ENCODE peak calls at places on chromosomes 11 and 22, in four cellular contexts. One of them, this sample, is unnamed.

GRCh38 chr11:13183094-13183825 is 94.3 kb upstream of the BMAL1 start:
- DNase-seq in K562: peak
- DNase-seq in H1: no peak
- DNase-seq in GM12878: no peak
- DNase-seq in this sample: peak

GRCh38 chr11:6431861-6432260 is 8.9 kb downstream of the HPX start:
- DNase-seq in K562: no peak
- DNase-seq in H1: no peak
- DNase-seq in GM12878: no peak
- DNase-seq in this sample: no peak

GRCh38 chr11:13465909-13466371 is 2.9 kb upstream of the BTBD10 start:
- DNase-seq in K562: peak
- DNase-seq in H1: no peak
- DNase-seq in GM12878: no peak
- DNase-seq in this sample: peak

GRCh38 chr11:35287491-35287890 is 131.9 kb downstream of the SLC1A2 start:
- DNase-seq in K562: no peak
- DNase-seq in H1: no peak
- DNase-seq in GM12878: no peak
- DNase-seq in this sample: no peak

GRCh38 chr11:126874276-126874675 is 126.3 kb downstream of the KIRREL3 start:
- DNase-seq in K562: no peak
- DNase-seq in H1: no peak
- DNase-seq in GM12878: no peak
- DNase-seq in this sample: no peak

GRCh38 chr11:64620286-64620962 is 29.4 kb downstream of the SLC22A12 start:
- DNase-seq in K562: no peak
- DNase-seq in H1: no peak
- DNase-seq in GM12878: no peak
- DNase-seq in this sample: peak

GRCh38 chr11:34963351-34963750 is 46.9 kb downstream of the PDHX start:
- DNase-seq in K562: no peak
- DNase-seq in H1: no peak
- DNase-seq in GM12878: no peak
- DNase-seq in this sample: no peak

GRCh38 chr11:118311518-118311917 is 7.0 kb downstream of the CD3E start:
- DNase-seq in K562: peak
- DNase-seq in H1: no peak
- DNase-seq in GM12878: no peak
- DNase-seq in this sample: no peak

GRCh38 chr11:113174862-113175261 is 139.5 kb upstream of the TTC12 start:
- DNase-seq in K562: no peak
- DNase-seq in H1: no peak
- DNase-seq in GM12878: no peak
- DNase-seq in this sample: no peak

GRCh38 chr11:10181811-10182210 is 112.2 kb downstream of the SBF2 start:
- DNase-seq in K562: no peak
- DNase-seq in H1: no peak
- DNase-seq in GM12878: no peak
- DNase-seq in this sample: peak

GRCh38 chr11:68142028-68142412 is 20.8 kb upstream of the CHKA start:
- DNase-seq in K562: no peak
- DNase-seq in H1: no peak
- DNase-seq in GM12878: no peak
- DNase-seq in this sample: no peak

GRCh38 chr22:49751318-49751967 is 76.2 kb downstream of the BRD1 start:
- DNase-seq in K562: no peak
- DNase-seq in H1: no peak
- DNase-seq in GM12878: no peak
- DNase-seq in this sample: peak

GRCh38 chr11:9155930-9156329 is 64.5 kb upstream of the SCUBE2 start:
- DNase-seq in K562: peak
- DNase-seq in H1: no peak
- DNase-seq in GM12878: no peak
- DNase-seq in this sample: no peak

GRCh38 chr11:100827934-100828661 is 141.0 kb downstream of the ARHGAP42 start:
- DNase-seq in K562: peak
- DNase-seq in H1: no peak
- DNase-seq in GM12878: peak
- DNase-seq in this sample: no peak

GRCh38 chr22:46609724-46610161 is 10.4 kb upstream of the GRAMD4 start:
- DNase-seq in K562: no peak
- DNase-seq in H1: no peak
- DNase-seq in GM12878: no peak
- DNase-seq in this sample: no peak

GRCh38 chr11:119903821-119904220 is 174.8 kb upstream of the NECTIN1 start:
- DNase-seq in K562: no peak
- DNase-seq in H1: no peak
- DNase-seq in GM12878: no peak
- DNase-seq in this sample: no peak

GRCh38 chr11:11732116-11732515 is 109.7 kb upstream of the USP47 start:
- DNase-seq in K562: no peak
- DNase-seq in H1: no peak
- DNase-seq in GM12878: no peak
- DNase-seq in this sample: no peak

GRCh38 chr11:67698247-67698646 is 23.8 kb upstream of the ALDH3B2 start:
- DNase-seq in K562: peak
- DNase-seq in H1: no peak
- DNase-seq in GM12878: no peak
- DNase-seq in this sample: no peak

GRCh38 chr11:65129649-65130441 is 4.5 kb downstream of the SYVN1 start:
- DNase-seq in K562: no peak
- DNase-seq in H1: no peak
- DNase-seq in GM12878: no peak
- DNase-seq in this sample: no peak

GRCh38 chr11:121967131-121967689 is 148.8 kb downstream of the BLID start:
- DNase-seq in K562: no peak
- DNase-seq in H1: no peak
- DNase-seq in GM12878: no peak
- DNase-seq in this sample: no peak

GRCh38 chr11:98711011-98711410 is 309.7 kb upstream of the CNTN5 start:
- DNase-seq in K562: no peak
- DNase-seq in H1: no peak
- DNase-seq in GM12878: no peak
- DNase-seq in this sample: no peak

GRCh38 chr11:123161386-123161785 is 33.7 kb downstream of the CLMP start:
- DNase-seq in K562: no peak
- DNase-seq in H1: no peak
- DNase-seq in GM12878: no peak
- DNase-seq in this sample: no peak

GRCh38 chr11:66607126-66607834 is 9.2 kb upstream of the RBM14 start:
- DNase-seq in K562: no peak
- DNase-seq in H1: no peak
- DNase-seq in GM12878: no peak
- DNase-seq in this sample: no peak

GRCh38 chr22:41197046-41197807 is 7.9 kb upstream of the L3MBTL2 start:
- DNase-seq in K562: peak
- DNase-seq in H1: no peak
- DNase-seq in GM12878: no peak
- DNase-seq in this sample: peak

GRCh38 chr11:4881860-4882500 is at the start of gene OR51T1:
- DNase-seq in K562: peak
- DNase-seq in H1: no peak
- DNase-seq in GM12878: no peak
- DNase-seq in this sample: no peak

GRCh38 chr11:128948583-128948982 is 5.9 kb upstream of the TP53AIP1 start:
- DNase-seq in K562: no peak
- DNase-seq in H1: no peak
- DNase-seq in GM12878: no peak
- DNase-seq in this sample: no peak

GRCh38 chr11:129815596-129816461 is at the start of gene TMEM45B:
- DNase-seq in K562: no peak
- DNase-seq in H1: no peak
- DNase-seq in GM12878: no peak
- DNase-seq in this sample: peak

GRCh38 chr11:105689636-105690035 is 79.8 kb downstream of the GRIA4 start:
- DNase-seq in K562: no peak
- DNase-seq in H1: no peak
- DNase-seq in GM12878: no peak
- DNase-seq in this sample: no peak

GRCh38 chr11:43937434-43938411 is 4.7 kb upstream of the C11orf96 start:
- DNase-seq in K562: peak
- DNase-seq in H1: no peak
- DNase-seq in GM12878: no peak
- DNase-seq in this sample: no peak

GRCh38 chr22:21947040-21948014 is 5.3 kb downstream of the PPM1F start:
- DNase-seq in K562: peak
- DNase-seq in H1: no peak
- DNase-seq in GM12878: no peak
- DNase-seq in this sample: peak

GRCh38 chr11:120646206-120646605 is 134.7 kb downstream of the GRIK4 start:
- DNase-seq in K562: no peak
- DNase-seq in H1: no peak
- DNase-seq in GM12878: no peak
- DNase-seq in this sample: no peak

GRCh38 chr22:23431337-23432072 is 148.6 kb downstream of the IGLL1 start:
- DNase-seq in K562: peak
- DNase-seq in H1: no peak
- DNase-seq in GM12878: no peak
- DNase-seq in this sample: no peak

GRCh38 chr11:17395554-17395961 is 7.1 kb upstream of the KCNJ11 start:
- DNase-seq in K562: no peak
- DNase-seq in H1: no peak
- DNase-seq in GM12878: no peak
- DNase-seq in this sample: peak

GRCh38 chr11:17394743-17395390 is 6.4 kb upstream of the KCNJ11 start:
- DNase-seq in K562: no peak
- DNase-seq in H1: no peak
- DNase-seq in GM12878: no peak
- DNase-seq in this sample: peak

GRCh38 chr11:17395978-17396377 is 7.5 kb upstream of the KCNJ11 start:
- DNase-seq in K562: no peak
- DNase-seq in H1: no peak
- DNase-seq in GM12878: no peak
- DNase-seq in this sample: peak

GRCh38 chr11:17397311-17398002 is 9.0 kb upstream of the KCNJ11 start:
- DNase-seq in K562: no peak
- DNase-seq in H1: no peak
- DNase-seq in GM12878: no peak
- DNase-seq in this sample: peak

DNA sequence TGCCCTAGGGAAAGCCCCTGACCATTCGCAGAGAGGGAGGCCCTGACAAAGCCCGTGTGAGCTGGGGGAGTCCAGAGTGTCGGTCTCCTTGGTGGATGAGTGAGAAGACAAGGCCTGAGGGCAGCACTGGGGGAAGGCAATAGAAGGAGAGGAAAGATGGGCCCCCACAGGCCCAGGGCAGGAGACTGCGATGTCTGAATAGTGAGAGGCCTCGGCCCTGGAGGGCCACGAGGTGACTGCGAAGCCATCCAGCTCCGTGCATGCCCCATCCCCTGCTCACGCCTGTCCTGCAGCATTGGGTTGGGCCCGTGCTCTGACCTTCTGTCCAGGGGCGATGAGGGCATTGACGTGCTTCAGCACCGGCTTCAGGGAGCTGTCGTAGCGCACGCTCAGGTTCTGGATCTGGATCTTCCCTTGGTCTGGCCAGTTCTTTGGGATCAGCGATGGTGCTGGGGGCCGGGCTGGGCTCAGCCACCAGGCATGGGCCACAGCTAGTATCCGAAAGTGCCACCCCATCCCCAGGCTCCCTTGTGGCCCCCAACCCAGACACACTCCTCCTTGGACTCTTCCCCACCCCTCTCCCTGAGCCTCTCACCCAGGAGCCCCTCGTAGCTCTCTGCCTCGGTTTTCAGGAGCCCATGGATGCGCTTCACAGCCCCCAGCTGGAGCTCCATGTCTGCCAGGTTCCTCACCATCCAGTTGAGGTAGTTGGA is 8.3 kb upstream of the KCNJ11 start:
- DNase-seq in K562: no peak
- DNase-seq in H1: no peak
- DNase-seq in GM12878: no peak
- DNase-seq in this sample: peak
- TF ChIP-seq NRF1 in K562: no peak
- TF ChIP-seq NRF1 in H1: no peak
- TF ChIP-seq NRF1 in GM12878: no peak
- TF ChIP-seq NRF1 in this sample: no peak

GRCh38 chr22:17627961-17628303 is 617 bp downstream of the ATP6V1E1 start:
- DNase-seq in K562: no peak
- DNase-seq in H1: no peak
- DNase-seq in GM12878: no peak
- DNase-seq in this sample: no peak
- TF ChIP-seq NRF1 in K562: no peak
- TF ChIP-seq NRF1 in H1: no peak
- TF ChIP-seq NRF1 in GM12878: no peak
- TF ChIP-seq NRF1 in this sample: no peak

GRCh38 chr11:15309296-15309695 is 194.6 kb downstream of the INSC start:
- DNase-seq in K562: no peak
- DNase-seq in H1: no peak
- DNase-seq in GM12878: no peak
- DNase-seq in this sample: no peak

GRCh38 chr11:15308840-15309239 is 194.1 kb downstream of the INSC start:
- DNase-seq in K562: no peak
- DNase-seq in H1: no peak
- DNase-seq in GM12878: no peak
- DNase-seq in this sample: no peak

GRCh38 chr11:15307600-15307999 is 192.9 kb downstream of the INSC start:
- DNase-seq in K562: no peak
- DNase-seq in H1: peak
- DNase-seq in GM12878: no peak
- DNase-seq in this sample: no peak
- TF ChIP-seq NRF1 in K562: no peak
- TF ChIP-seq NRF1 in H1: no peak
- TF ChIP-seq NRF1 in GM12878: no peak
- TF ChIP-seq NRF1 in this sample: no peak

GRCh38 chr11:63537293-63538101 is 889 bp downstream of the PLAAT4 start:
- DNase-seq in K562: no peak
- DNase-seq in H1: no peak
- DNase-seq in GM12878: no peak
- DNase-seq in this sample: no peak
- TF ChIP-seq NRF1 in K562: no peak
- TF ChIP-seq NRF1 in H1: no peak
- TF ChIP-seq NRF1 in GM12878: no peak
- TF ChIP-seq NRF1 in this sample: no peak

GRCh38 chr22:17912942-17913704 is 111.2 kb downstream of the MICAL3 start:
- DNase-seq in K562: no peak
- DNase-seq in H1: no peak
- DNase-seq in GM12878: no peak
- DNase-seq in this sample: no peak
- TF ChIP-seq NRF1 in K562: no peak
- TF ChIP-seq NRF1 in H1: no peak
- TF ChIP-seq NRF1 in GM12878: no peak
- TF ChIP-seq NRF1 in this sample: no peak